ENCODE peak calls at places on chromosome 2, in ten cellular contexts. Z is fibroblast of lung, F is AG04450, E is uterus, J is WTC11, R is astrocyte of the spinal cord, P is breast epithelium, U is endothelial cell, N is nephron progenitor cell, Y is fibroblast of pulmonary artery. O is an unnamed sample.

GRCh38 chr2:197168705-197169104 is 141.9 kb downstream of the ANKRD44 start:
- DNase-seq in Z (peak), F (no peak), E (peak), J (peak), R (peak), P (peak), U (peak), N (peak), Y (peak), O (peak)

GRCh38 chr2:20919301-20919800 is 96.5 kb upstream of the LDAH start:
- DNase-seq in Z (no peak), F (no peak), E (no peak), J (no peak), R (no peak), P (no peak), U (no peak), N (no peak), Y (no peak), O (no peak)

GRCh38 chr2:171441470-171441869 is 7.4 kb downstream of the DCAF17 start:
- DNase-seq in Z (no peak), F (no peak), E (no peak), J (no peak), R (no peak), P (no peak), U (no peak), N (no peak), Y (no peak), O (no peak)

GRCh38 chr2:105243961-105244360 is 2.4 kb downstream of the GPR45 start:
- DNase-seq in Z (no peak), F (no peak), E (no peak), J (peak), R (no peak), P (no peak), U (peak), N (peak), Y (no peak), O (peak)

GRCh38 chr2:9210030-9210429 is 3.4 kb downstream of the ASAP2 start:
- DNase-seq in Z (no peak), F (no peak), E (no peak), J (no peak), R (no peak), P (no peak), U (no peak), N (no peak), Y (no peak), O (no peak)

GRCh38 chr2:184562532-184562931 is 35.8 kb upstream of the ZNF804A start:
- DNase-seq in Z (peak), F (no peak), E (no peak), J (no peak), R (no peak), P (no peak), U (no peak), N (no peak), Y (peak), O (no peak)

GRCh38 chr2:53519925-53520629 is 247.5 kb upstream of the CHAC2 start:
- DNase-seq in Z (no peak), F (no peak), E (no peak), J (no peak), R (no peak), P (no peak), U (no peak), N (no peak), Y (no peak), O (no peak)

GRCh38 chr2:1053781-1054180 is 103.1 kb downstream of the SNTG2 start:
- DNase-seq in Z (no peak), F (no peak), E (no peak), J (no peak), R (no peak), P (no peak), U (no peak), N (no peak), Y (no peak), O (no peak)

GRCh38 chr2:72883356-72883962 is 3.7 kb upstream of the SPR start:
- DNase-seq in Z (peak), F (no peak), E (no peak), J (peak), R (peak), P (no peak), U (peak), N (peak), Y (peak), O (peak)

GRCh38 chr2:71603311-71603794 is 150.0 kb downstream of the DYSF start:
- DNase-seq in Z (no peak), F (no peak), E (no peak), J (peak), R (no peak), P (peak), U (no peak), N (peak), Y (peak), O (no peak)

GRCh38 chr2:160371251-160372009 is 122.2 kb downstream of the RBMS1 start:
- DNase-seq in Z (no peak), F (no peak), E (no peak), J (no peak), R (no peak), P (no peak), U (peak), N (no peak), Y (peak), O (no peak)

GRCh38 chr2:127649684-127650040 is 3.7 kb downstream of the GPR17 start:
- DNase-seq in Z (peak), F (peak), E (peak), J (peak), R (peak), P (peak), U (peak), N (peak), Y (peak), O (peak)

GRCh38 chr2:127650785-127651380 is 4.9 kb downstream of the GPR17 start:
- DNase-seq in Z (no peak), F (no peak), E (no peak), J (no peak), R (no peak), P (no peak), U (no peak), N (no peak), Y (no peak), O (no peak)

GRCh38 chr2:127651381-127651809 is 5.4 kb downstream of the GPR17 start:
- DNase-seq in Z (no peak), F (no peak), E (no peak), J (no peak), R (no peak), P (no peak), U (no peak), N (no peak), Y (no peak), O (no peak)

GRCh38 chr2:127649100-127649611 is 3.2 kb downstream of the GPR17 start:
- DNase-seq in Z (no peak), F (no peak), E (no peak), J (no peak), R (no peak), P (no peak), U (no peak), N (no peak), Y (no peak), O (no peak)

GRCh38 chr2:127650041-127650784 is 4.3 kb downstream of the GPR17 start:
- DNase-seq in Z (no peak), F (no peak), E (no peak), J (no peak), R (no peak), P (no peak), U (no peak), N (no peak), Y (no peak), O (no peak)
- TF ChIP-seq CTCF in Z (peak), F (no peak), E (peak), J (peak), R (no peak), P (no peak), U (peak), N (peak), Y (no peak), O (peak)

GRCh38 chr2:100293341-100294161 is 28.8 kb downstream of the LONRF2 start:
- DNase-seq in Z (no peak), F (no peak), E (no peak), J (no peak), R (no peak), P (no peak), U (no peak), N (no peak), Y (no peak), O (no peak)

GRCh38 chr2:100290718-100291151 is 31.6 kb downstream of the LONRF2 start:
- DNase-seq in Z (no peak), F (no peak), E (no peak), J (no peak), R (no peak), P (no peak), U (no peak), N (no peak), Y (no peak), O (no peak)

GRCh38 chr2:100291152-100291970 is 30.9 kb downstream of the LONRF2 start:
- DNase-seq in Z (peak), F (peak), E (peak), J (no peak), R (peak), P (peak), U (no peak), N (no peak), Y (peak), O (no peak)

GRCh38 chr2:100294162-100294497 is 28.2 kb downstream of the LONRF2 start:
- DNase-seq in Z (no peak), F (no peak), E (no peak), J (no peak), R (no peak), P (no peak), U (no peak), N (no peak), Y (no peak), O (no peak)

GRCh38 chr2:100292022-100292580 is 30.2 kb downstream of the LONRF2 start:
- DNase-seq in Z (peak), F (peak), E (peak), J (no peak), R (peak), P (no peak), U (no peak), N (no peak), Y (peak), O (peak)
- TF ChIP-seq CTCF in Z (no peak), F (peak), E (no peak), J (no peak), R (no peak), P (no peak), U (no peak), N (no peak), Y (peak), O (no peak)

GRCh38 chr2:98357856-98358255 is 11.6 kb downstream of the CNGA3 start:
- DNase-seq in Z (no peak), F (no peak), E (no peak), J (no peak), R (no peak), P (no peak), U (no peak), N (no peak), Y (no peak), O (no peak)

GRCh38 chr2:98355881-98356280 is 9.6 kb downstream of the CNGA3 start:
- DNase-seq in Z (no peak), F (no peak), E (no peak), J (no peak), R (no peak), P (no peak), U (no peak), N (no peak), Y (no peak), O (no peak)

GRCh38 chr2:98356729-98357128 is 10.5 kb downstream of the CNGA3 start:
- DNase-seq in Z (no peak), F (no peak), E (no peak), J (no peak), R (no peak), P (no peak), U (no peak), N (no peak), Y (no peak), O (no peak)

GRCh38 chr2:98359986-98360385 is 13.7 kb downstream of the CNGA3 start:
- DNase-seq in Z (no peak), F (no peak), E (no peak), J (no peak), R (no peak), P (no peak), U (no peak), N (no peak), Y (no peak), O (no peak)
- TF ChIP-seq CTCF in Z (no peak), F (no peak), E (no peak), J (no peak), R (no peak), P (no peak), U (no peak), N (no peak), Y (no peak), O (no peak)

DNA sequence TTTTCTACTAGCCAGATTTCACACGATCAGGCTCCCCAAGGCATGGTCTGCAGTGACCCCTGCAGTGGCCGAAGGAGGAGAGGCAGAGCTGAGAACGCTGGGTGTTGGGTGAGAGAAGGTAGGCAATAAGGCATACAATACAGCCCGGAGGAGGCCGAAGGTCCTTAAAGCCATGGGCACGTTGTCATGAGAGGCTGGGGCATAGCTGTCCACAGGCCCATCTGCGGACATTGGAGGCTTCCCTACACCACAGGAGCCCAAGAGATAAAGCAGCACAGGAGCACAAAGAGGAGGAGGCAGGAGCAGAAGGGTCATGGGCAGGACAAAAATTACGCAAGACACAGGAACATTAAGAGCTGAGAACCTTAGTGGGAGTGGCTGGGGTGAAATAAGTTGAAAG is 16.7 kb upstream of the BZW1 start:
- DNase-seq in Z (peak), F (no peak), E (peak), J (peak), R (no peak), P (no peak), U (no peak), N (no peak), Y (peak), O (no peak)
- TF ChIP-seq CTCF in Z (no peak), F (no peak), E (no peak), J (no peak), R (peak), P (no peak), U (no peak), N (no peak), Y (no peak), O (no peak)

DNA sequence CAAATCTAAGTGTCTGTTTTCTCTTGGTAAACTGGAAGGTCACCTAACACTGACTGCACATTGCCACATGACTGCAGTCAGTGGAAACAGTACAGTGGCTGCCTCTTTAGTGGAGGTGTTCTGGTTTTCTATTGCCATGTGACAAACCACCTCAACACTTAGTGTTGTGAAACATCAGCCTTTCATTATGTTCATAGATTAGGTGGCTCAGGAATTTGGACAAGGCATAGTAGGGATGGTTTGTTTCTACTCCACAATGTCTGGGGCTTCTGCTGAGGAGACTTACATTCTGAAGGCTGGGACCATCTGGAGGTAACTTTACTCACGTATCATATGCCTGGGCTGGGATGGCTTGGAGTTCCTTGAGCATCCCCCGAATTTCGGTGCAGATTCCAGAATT is 26.5 kb downstream of the CCDC85A start:
- DNase-seq in Z (no peak), F (no peak), E (no peak), J (no peak), R (no peak), P (no peak), U (no peak), N (no peak), Y (no peak), O (no peak)
- TF ChIP-seq CTCF in Z (no peak), F (no peak), E (no peak), J (no peak), R (no peak), P (no peak), U (no peak), N (no peak), Y (no peak), O (no peak)

GRCh38 chr2:63841254-63842022 is at the start of gene UGP2:
- DNase-seq in Z (peak), F (peak), E (peak), J (peak), R (peak), P (peak), U (peak), N (peak), Y (peak), O (peak)
- TF ChIP-seq CTCF in Z (peak), F (peak), E (peak), J (no peak), R (peak), P (no peak), U (no peak), N (no peak), Y (peak), O (peak)

DNA sequence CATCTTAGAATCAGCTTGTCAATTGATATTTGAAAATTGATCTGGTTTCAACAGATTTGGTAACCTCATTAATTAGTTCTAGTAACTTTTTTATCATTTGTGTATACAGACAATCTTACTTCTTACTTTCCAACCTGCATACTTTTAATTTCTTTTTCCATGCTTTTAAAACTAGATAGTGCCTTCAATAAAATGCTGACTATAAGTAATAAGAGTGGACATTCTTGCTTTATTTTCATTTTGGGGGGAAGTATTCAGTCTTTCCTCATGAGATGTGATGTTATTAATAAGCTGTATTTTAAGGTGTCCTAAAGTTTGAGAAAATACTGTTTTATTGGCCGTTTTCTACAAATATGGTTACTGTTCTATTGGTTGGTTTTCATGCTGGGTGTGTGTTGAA is 109.1 kb downstream of the KCNH7 start:
- DNase-seq in Z (no peak), F (no peak), E (no peak), J (no peak), R (no peak), P (no peak), U (no peak), N (no peak), Y (no peak), O (no peak)
- TF ChIP-seq CTCF in Z (no peak), F (no peak), E (no peak), J (no peak), R (no peak), P (no peak), U (no peak), N (no peak), Y (no peak), O (no peak)

GRCh38 chr2:239357954-239358754 is 42.7 kb downstream of the HDAC4 start:
- DNase-seq in Z (peak), F (no peak), E (no peak), J (no peak), R (peak), P (no peak), U (no peak), N (no peak), Y (no peak), O (no peak)
- TF ChIP-seq CTCF in Z (no peak), F (no peak), E (no peak), J (no peak), R (no peak), P (no peak), U (no peak), N (no peak), Y (no peak), O (no peak)

DNA sequence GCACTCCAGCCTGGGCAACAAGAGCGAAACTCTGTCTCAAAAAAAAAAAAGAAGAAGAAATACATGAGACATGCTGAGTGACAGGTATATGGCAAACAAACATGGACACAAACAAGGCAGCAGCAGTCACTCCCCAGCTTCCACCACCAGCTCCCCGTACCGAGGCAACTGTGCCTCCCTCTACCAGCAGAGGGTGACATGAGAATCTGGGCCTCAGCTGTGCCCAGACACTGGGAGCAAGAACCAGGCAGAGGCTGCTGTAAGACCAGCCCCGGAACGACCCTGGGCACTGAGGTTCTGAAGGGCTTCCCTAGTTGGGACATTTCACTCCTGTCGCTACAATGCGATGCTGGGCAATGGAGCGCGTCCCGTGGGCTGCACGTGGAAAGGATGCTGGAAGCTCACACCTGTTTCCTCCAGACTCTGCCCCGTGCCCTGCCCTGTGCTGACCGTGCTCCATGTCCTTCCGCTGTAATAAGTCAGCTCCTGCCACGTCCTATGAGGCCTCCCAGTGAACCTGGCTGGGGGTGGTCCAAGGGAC is 37.1 kb downstream of the BOK start:
- DNase-seq in Z (no peak), F (no peak), E (no peak), J (peak), R (no peak), P (no peak), U (no peak), N (peak), Y (no peak), O (peak)
- TF ChIP-seq CTCF in Z (peak), F (peak), E (no peak), J (no peak), R (peak), P (no peak), U (no peak), N (peak), Y (peak), O (peak)

DNA sequence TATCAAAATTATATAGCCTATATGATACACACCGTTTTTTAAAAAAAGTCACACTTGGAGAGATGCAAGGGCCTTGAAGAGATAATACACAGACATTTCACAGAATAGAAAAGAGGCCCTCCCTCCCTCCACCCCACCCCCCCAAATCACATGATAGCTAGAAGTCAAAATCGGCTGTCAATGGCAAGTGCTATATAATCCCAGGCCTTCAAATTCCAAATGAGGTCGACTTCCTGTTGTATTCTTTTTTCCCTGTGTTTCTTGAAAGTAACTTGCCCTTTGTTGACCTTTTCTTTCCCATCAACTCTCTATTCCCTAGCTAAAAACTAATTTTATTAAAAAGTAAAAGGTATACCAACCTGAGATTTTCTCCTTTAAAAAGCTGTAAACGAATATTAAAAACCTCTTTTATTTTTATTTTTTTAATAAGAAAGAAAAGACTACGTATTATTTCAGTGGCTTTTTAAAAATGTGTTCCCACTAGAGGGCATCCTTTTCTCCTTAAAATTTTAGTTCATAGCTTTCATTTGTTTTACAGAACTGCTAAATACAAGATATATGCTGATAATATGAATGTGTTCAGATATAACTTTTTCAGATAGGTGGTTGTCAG is 46.6 kb downstream of the KCMF1 start:
- DNase-seq in Z (peak), F (no peak), E (no peak), J (no peak), R (peak), P (no peak), U (no peak), N (no peak), Y (peak), O (no peak)
- TF ChIP-seq CTCF in Z (no peak), F (peak), E (peak), J (no peak), R (peak), P (no peak), U (peak), N (peak), Y (peak), O (peak)

O was measured in neural crest cell.